ENCODE peak calls at places on chromosomes 2 and 18, in five cellular contexts. J is prostate gland, S is neuronal stem cell, E is mesendoderm, Y is A549. D is an unnamed sample.

GRCh38 chr2:134657650-134658250 is 61.0 kb downstream of the TMEM163 start:
- DNase-seq in E (peak; percentile 52), J (no peak), Y (peak; percentile 27), S (no peak), D (no peak)

GRCh38 chr18:24810561-24810960 is 350.1 kb downstream of the HRH4 start:
- DNase-seq in J (no peak), Y (no peak), E (no peak), S (no peak), D (no peak)

GRCh38 chr18:44185981-44186380 is 494.7 kb upstream of the SETBP1 start:
- DNase-seq in E (peak; percentile 65), Y (no peak), J (no peak), S (no peak), D (no peak)

GRCh38 chr2:40098786-40099470 is 319.9 kb upstream of the THUMPD2 start:
- DNase-seq in E (no peak), J (no peak), Y (no peak), S (no peak), D (no peak)

GRCh38 chr2:192783643-192784042 is 588.9 kb upstream of the TMEFF2 start:
- DNase-seq in S (no peak), J (no peak), Y (no peak), E (no peak), D (no peak)

GRCh38 chr18:59769105-59769865 is 72.1 kb upstream of the CCBE1 start:
- DNase-seq in Y (no peak), E (no peak), J (no peak), S (no peak), D (no peak)

GRCh38 chr2:108924444-108925251 is 64.4 kb downstream of the EDAR start:
- DNase-seq in E (no peak), Y (no peak), J (no peak), S (no peak), D (no peak)

GRCh38 chr18:68330658-68331057 is 384.2 kb downstream of the TMX3 start:
- DNase-seq in S (no peak), Y (no peak), J (no peak), E (no peak), D (no peak)

GRCh38 chr18:32343634-32344033 is 127.0 kb downstream of the GAREM1 start:
- DNase-seq in Y (no peak), J (no peak), S (no peak), E (no peak), D (no peak)

GRCh38 chr2:213934560-213934959 is 476.3 kb upstream of the VWC2L start:
- DNase-seq in Y (peak; percentile 27), J (no peak), E (peak; percentile 35), S (no peak), D (no peak)

GRCh38 chr2:237714690-237715458 is 83.7 kb upstream of the RBM44 start:
- DNase-seq in S (no peak), Y (no peak), E (peak; percentile 81), J (peak; percentile 55), D (no peak)

GRCh38 chr2:188291142-188291616 is 495 bp upstream of the GULP1 start:
- DNase-seq in S (no peak), E (peak; percentile 66), J (no peak), Y (peak; percentile 54), D (no peak)

GRCh38 chr18:36378194-36378593 is 80.7 kb downstream of the FHOD3 start:
- DNase-seq in E (peak; percentile 15), S (no peak), Y (no peak), J (no peak), D (no peak)

GRCh38 chr18:48629730-48630324 is 91.0 kb downstream of the CTIF start:
- DNase-seq in S (no peak), J (no peak), E (peak; percentile 60), Y (peak; percentile 89), D (no peak)

DNA sequence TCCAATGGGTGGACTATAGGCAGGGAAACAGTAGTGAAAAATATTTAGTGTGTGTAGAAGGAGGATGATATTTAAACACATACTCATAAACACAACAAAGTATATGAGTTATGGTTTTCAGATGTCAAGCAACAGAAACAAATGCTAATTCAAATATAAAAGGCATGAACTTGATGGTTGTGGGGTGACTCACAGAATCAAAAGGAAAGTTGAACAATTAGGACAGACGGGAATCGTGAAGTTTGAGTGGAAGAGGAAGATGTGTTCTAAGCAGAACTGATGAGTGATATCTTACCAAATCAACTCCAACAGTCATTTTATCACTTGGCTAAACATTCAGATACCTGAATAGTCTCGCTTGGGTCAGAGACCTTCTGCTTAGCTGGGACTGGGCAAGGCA is 53.6 kb upstream of the ITGA6 start:
- DNase-seq in E (no peak), S (no peak), Y (no peak), J (no peak), D (no peak)
- H3K4me3 ChIP-seq in E (no peak overlapping the region), S (no peak overlapping the region), Y (no peak overlapping the region), J (no peak overlapping the region), D (no peak overlapping the region)

DNA sequence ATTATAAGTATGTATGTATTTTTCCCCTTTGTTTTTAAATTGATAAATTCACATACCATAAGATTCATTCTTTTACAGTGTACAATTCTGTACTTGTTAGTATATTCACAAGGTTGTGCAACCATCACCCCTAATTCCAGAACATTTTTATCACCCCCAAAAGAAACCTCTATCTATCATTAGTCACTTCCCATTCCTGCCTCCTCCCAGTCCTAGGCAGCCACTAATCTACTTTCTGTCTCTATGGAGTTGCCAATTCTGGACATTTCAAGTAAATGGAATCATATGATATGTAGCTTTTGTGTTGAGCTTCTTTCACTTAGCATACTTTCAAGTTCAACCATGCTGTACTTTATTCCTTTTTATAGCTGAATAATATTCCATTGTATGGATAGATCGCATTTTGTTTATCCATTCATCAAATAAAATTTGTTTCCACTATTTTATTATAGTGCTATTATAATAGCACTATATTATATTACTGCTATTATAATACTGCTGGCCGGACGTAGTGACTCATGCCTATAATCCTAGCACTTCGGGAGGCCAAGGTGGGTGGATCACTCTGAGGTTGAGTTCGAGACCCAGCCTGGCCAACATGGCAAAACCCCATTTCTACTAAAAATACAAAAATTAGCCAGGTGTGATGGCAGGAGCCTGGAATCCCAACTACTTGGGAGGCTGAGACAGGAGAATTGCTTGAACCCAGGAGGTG is 10.9 kb downstream of the STARD7 start:
- DNase-seq in S (no peak), J (no peak), E (no peak), Y (no peak), D (no peak)
- H3K4me3 ChIP-seq in S (no peak overlapping the region), J (no peak overlapping the region), E (no peak overlapping the region), Y (no peak overlapping the region), D (no peak overlapping the region)

DNA sequence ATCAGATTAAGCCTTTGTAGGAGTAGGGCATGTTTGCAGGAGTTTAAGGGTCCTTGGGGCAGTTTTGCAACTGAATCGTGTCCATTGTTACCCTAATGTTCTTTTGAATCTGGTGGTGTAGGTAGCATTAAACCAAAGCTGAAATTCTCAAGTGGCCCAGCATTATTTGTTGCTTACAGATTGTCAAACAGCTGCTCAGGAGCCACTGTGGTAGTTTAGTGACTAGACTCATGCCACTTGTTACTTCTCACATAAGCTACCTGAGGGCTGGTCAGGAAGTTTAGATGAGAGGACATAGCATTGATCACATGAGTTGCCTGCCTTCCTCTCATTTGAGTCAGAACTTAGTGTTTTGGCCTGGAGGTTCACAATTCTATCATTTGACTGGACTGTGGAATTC is 157.6 kb downstream of the HAUS1 start:
- DNase-seq in J (no peak), Y (no peak), E (peak; percentile 32), S (no peak), D (no peak)
- H3K4me3 ChIP-seq in J (no peak overlapping the region), Y (no peak overlapping the region), E (no peak overlapping the region), S (no peak overlapping the region), D (no peak overlapping the region)

DNA sequence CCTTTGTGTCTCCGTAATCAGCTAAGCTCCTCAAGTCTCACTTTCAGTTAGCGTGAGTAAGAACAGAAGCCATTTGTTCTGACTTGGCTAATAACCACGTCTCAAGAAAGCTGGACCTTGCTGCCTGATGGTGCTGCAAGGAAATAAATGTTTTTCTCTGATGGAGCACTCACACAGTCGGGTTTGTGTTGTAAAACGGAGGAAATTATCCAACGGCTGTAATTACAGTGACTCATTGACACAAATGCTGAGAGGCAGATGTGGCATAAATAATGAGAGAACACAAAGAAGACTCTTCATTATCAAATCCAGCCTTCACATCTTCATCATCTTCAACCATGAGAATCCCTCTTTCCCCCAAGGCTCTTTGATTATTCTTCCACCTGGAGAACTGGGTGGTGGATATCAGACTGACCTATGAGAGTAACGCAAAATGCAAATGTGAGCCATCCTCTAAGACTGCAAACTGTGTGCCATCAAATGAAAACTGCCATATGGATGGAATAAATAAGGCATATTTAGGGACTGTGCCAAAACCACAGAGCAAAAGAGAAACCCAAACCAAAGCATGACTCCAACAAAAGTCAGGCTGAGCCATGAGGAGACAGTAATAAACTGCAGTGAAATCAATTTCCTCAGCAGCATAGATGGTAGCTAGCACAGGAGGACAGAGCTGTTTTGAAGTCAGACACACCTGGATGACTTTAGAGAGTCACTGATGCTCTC is 252.5 kb downstream of the RND3 start:
- DNase-seq in E (no peak), Y (no peak), S (no peak), J (no peak), D (no peak)
- H3K4me3 ChIP-seq in E (no peak overlapping the region), Y (no peak overlapping the region), S (no peak overlapping the region), J (no peak overlapping the region), D (no peak overlapping the region)

GRCh38 chr18:10099539-10100140 is 185.8 kb downstream of the VAPA start:
- DNase-seq in Y (no peak), J (no peak), S (no peak), E (no peak), D (no peak)

GRCh38 chr18:10101729-10102128 is 187.9 kb downstream of the VAPA start:
- DNase-seq in J (no peak), S (no peak), Y (no peak), E (peak; percentile 23), D (no peak)

GRCh38 chr18:10100236-10100635 is 186.4 kb downstream of the VAPA start:
- DNase-seq in E (no peak), J (no peak), Y (no peak), S (no peak), D (no peak)

GRCh38 chr18:10095356-10095755 is 181.5 kb downstream of the VAPA start:
- DNase-seq in J (no peak), Y (no peak), E (no peak), S (no peak), D (no peak)

GRCh38 chr18:10101293-10101701 is 187.5 kb downstream of the VAPA start:
- DNase-seq in S (no peak), Y (no peak), E (peak; percentile 31), J (no peak), D (no peak)
- H3K4me3 ChIP-seq in S (peak overlapping the region; percentile 7), Y (no peak overlapping the region), E (no peak overlapping the region), J (no peak overlapping the region), D (no peak overlapping the region)

GRCh38 chr2:204590063-204590462 is 44.8 kb downstream of the PARD3B start:
- DNase-seq in Y (no peak), S (no peak), E (no peak), J (no peak), D (no peak)

GRCh38 chr2:204583773-204584172 is 38.5 kb downstream of the PARD3B start:
- DNase-seq in S (no peak), E (peak; percentile 13), J (no peak), Y (no peak), D (no peak)

GRCh38 chr2:204586444-204587165 is 41.3 kb downstream of the PARD3B start:
- DNase-seq in Y (no peak), J (no peak), E (no peak), S (no peak), D (no peak)

GRCh38 chr2:204585930-204586329 is 40.7 kb downstream of the PARD3B start:
- DNase-seq in E (no peak), S (no peak), J (no peak), Y (no peak), D (no peak)
- H3K4me3 ChIP-seq in E (no peak overlapping the region), S (no peak overlapping the region), J (no peak overlapping the region), Y (no peak overlapping the region), D (no peak overlapping the region)